ENCODE peak calls at places on chromosome 3, in four cellular contexts. C is H1, V is K562, D is HepG2. F is an unnamed sample.

GRCh38 chr3:194397757-194398312 is 1.2 kb downstream of the GP5 start:
- DNase-seq in C (no peak), V (no peak), D (no peak), F (no peak)

GRCh38 chr3:151307131-151307530 is 9.5 kb downstream of the GPR87 start:
- DNase-seq in C (no peak), V (no peak), D (no peak), F (no peak)

GRCh38 chr3:188085596-188086560 is 68.1 kb upstream of the LPP start:
- DNase-seq in C (no peak), V (no peak), D (no peak), F (no peak)

GRCh38 chr3:71652786-71653419 is 69.4 kb upstream of the FOXP1 start:
- DNase-seq in C (no peak), V (peak), D (peak), F (peak)

GRCh38 chr3:134249935-134250716 is 533 bp downstream of the RYK start:
- DNase-seq in C (peak), V (peak), D (peak), F (peak)

GRCh38 chr3:37899101-37899707 is 37.5 kb downstream of the CTDSPL start:
- DNase-seq in C (no peak), V (no peak), D (no peak), F (no peak)

GRCh38 chr3:187568171-187568570 is 102.0 kb downstream of the SST start:
- DNase-seq in C (no peak), V (no peak), D (no peak), F (no peak)

GRCh38 chr3:4633078-4634004 is 140.2 kb downstream of the ITPR1 start:
- DNase-seq in C (no peak), V (peak), D (peak), F (peak)

GRCh38 chr3:35721628-35722027 is 82.3 kb downstream of the ARPP21 start:
- DNase-seq in C (no peak), V (no peak), D (no peak), F (no peak)

DNA sequence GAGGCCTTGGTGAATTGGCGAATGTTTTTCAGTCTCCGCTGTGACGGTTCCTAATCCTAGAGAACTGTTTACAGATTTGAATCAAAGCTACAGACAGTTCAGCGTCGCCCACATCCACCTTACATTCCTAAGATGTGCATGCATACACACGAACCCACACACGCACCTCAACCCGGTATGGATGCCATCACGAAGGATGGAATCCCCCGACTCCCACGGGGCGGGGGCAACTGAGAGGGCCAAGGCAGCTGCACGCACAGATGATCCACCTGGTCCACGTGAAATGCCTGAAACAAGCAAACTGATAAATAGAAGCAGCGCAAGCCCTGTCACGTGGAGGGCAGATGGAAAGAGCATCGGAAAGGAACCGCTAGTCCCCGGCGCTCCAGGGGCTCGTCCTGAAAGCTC is 444 bp downstream of the ZMAT3 start:
- DNase-seq in C (no peak), V (no peak), D (peak), F (peak)
- TF ChIP-seq RNF2 in C (no peak), V (peak), D (no peak), F (no peak)

GRCh38 chr3:124867511-124867910 is 19.7 kb downstream of the ITGB5 start:
- DNase-seq in C (no peak), V (no peak), D (no peak), F (no peak)
- TF ChIP-seq RNF2 in C (no peak), V (no peak), D (no peak), F (no peak)

DNA sequence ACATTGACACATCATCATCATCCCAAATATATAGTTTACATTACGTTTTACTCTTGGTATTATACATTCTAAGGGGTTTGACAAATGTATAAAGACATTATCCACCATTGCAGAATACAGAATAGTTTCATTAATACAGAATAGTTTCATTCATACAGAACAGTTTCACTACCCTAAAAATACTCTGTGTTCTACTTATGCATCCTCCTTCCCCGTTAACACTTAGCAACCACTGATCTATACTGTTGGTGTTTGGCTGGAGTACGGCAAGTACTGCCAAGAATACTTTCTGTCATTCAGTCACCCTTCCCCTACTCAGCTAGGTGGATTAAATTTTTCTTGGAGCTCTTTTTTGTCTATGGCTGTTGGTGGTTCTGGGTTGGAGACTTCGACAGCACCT is 33.4 kb downstream of the LEKR1 start:
- DNase-seq in C (no peak), V (no peak), D (no peak), F (no peak)
- TF ChIP-seq RNF2 in C (no peak), V (no peak), D (no peak), F (no peak)

GRCh38 chr3:125146601-125147490 is 65.7 kb downstream of the SLC12A8 start:
- DNase-seq in C (no peak), V (no peak), D (no peak), F (no peak)
- TF ChIP-seq RNF2 in C (no peak), V (no peak), D (no peak), F (no peak)

F was measured in A549.